ENCODE peak calls at places on chromosomes 6 and 20, in five cellular contexts. One of them, this sample, is unnamed.

GRCh38 chr6:46016063-46016608 is 476 bp upstream of the CLIC5 start:
- DNase-seq in activated T-cell treated with anti-CD3 and anti-CD28 coated beads, Interleukin-2, amount 50 U/mL, for 48 hours: peak; percentile 21
- DNase-seq in substantia nigra: no peak
- DNase-seq in effector memory CD8-positive, alpha-beta T cell: no peak
- DNase-seq in GM20000: no peak
- DNase-seq in this sample: no peak

GRCh38 chr6:147063469-147064031 is 140.7 kb upstream of the STXBP5 start:
- DNase-seq in activated T-cell treated with anti-CD3 and anti-CD28 coated beads, Interleukin-2, amount 50 U/mL, for 48 hours: no peak
- DNase-seq in substantia nigra: no peak
- DNase-seq in effector memory CD8-positive, alpha-beta T cell: no peak
- DNase-seq in GM20000: no peak
- DNase-seq in this sample: no peak

GRCh38 chr20:22515264-22515663 is 69.1 kb downstream of the FOXA2 start:
- DNase-seq in activated T-cell treated with anti-CD3 and anti-CD28 coated beads, Interleukin-2, amount 50 U/mL, for 48 hours: no peak
- DNase-seq in substantia nigra: no peak
- DNase-seq in effector memory CD8-positive, alpha-beta T cell: no peak
- DNase-seq in GM20000: no peak
- DNase-seq in this sample: no peak

GRCh38 chr20:57048027-57048869 is 218.2 kb downstream of the BMP7 start:
- DNase-seq in activated T-cell treated with anti-CD3 and anti-CD28 coated beads, Interleukin-2, amount 50 U/mL, for 48 hours: peak; percentile 35
- DNase-seq in substantia nigra: no peak
- DNase-seq in effector memory CD8-positive, alpha-beta T cell: no peak
- DNase-seq in GM20000: peak; percentile 61
- DNase-seq in this sample: no peak

GRCh38 chr6:33577106-33577535 is 3.0 kb downstream of the BAK1 start:
- DNase-seq in activated T-cell treated with anti-CD3 and anti-CD28 coated beads, Interleukin-2, amount 50 U/mL, for 48 hours: no peak
- DNase-seq in substantia nigra: no peak
- DNase-seq in effector memory CD8-positive, alpha-beta T cell: no peak
- DNase-seq in GM20000: no peak
- DNase-seq in this sample: no peak

GRCh38 chr6:105301072-105301503 is 101.8 kb downstream of the PREP start:
- DNase-seq in activated T-cell treated with anti-CD3 and anti-CD28 coated beads, Interleukin-2, amount 50 U/mL, for 48 hours: no peak
- DNase-seq in substantia nigra: no peak
- DNase-seq in effector memory CD8-positive, alpha-beta T cell: no peak
- DNase-seq in GM20000: no peak
- DNase-seq in this sample: no peak

GRCh38 chr6:147603392-147604081 is 95.0 kb downstream of the SAMD5 start:
- DNase-seq in activated T-cell treated with anti-CD3 and anti-CD28 coated beads, Interleukin-2, amount 50 U/mL, for 48 hours: no peak
- DNase-seq in substantia nigra: no peak
- DNase-seq in effector memory CD8-positive, alpha-beta T cell: no peak
- DNase-seq in GM20000: no peak
- DNase-seq in this sample: no peak

GRCh38 chr6:42714098-42714761 is 8.2 kb downstream of the PRPH2 start:
- DNase-seq in activated T-cell treated with anti-CD3 and anti-CD28 coated beads, Interleukin-2, amount 50 U/mL, for 48 hours: no peak
- DNase-seq in substantia nigra: no peak
- DNase-seq in effector memory CD8-positive, alpha-beta T cell: no peak
- DNase-seq in GM20000: no peak
- DNase-seq in this sample: no peak

GRCh38 chr6:13624871-13625288 is 9.7 kb downstream of the NOL7 start:
- DNase-seq in activated T-cell treated with anti-CD3 and anti-CD28 coated beads, Interleukin-2, amount 50 U/mL, for 48 hours: no peak
- DNase-seq in substantia nigra: no peak
- DNase-seq in effector memory CD8-positive, alpha-beta T cell: peak; percentile 6
- DNase-seq in GM20000: peak; percentile 45
- DNase-seq in this sample: peak; percentile 33

GRCh38 chr20:40120827-40121226 is 568.2 kb downstream of the MAFB start:
- DNase-seq in activated T-cell treated with anti-CD3 and anti-CD28 coated beads, Interleukin-2, amount 50 U/mL, for 48 hours: no peak
- DNase-seq in substantia nigra: no peak
- DNase-seq in effector memory CD8-positive, alpha-beta T cell: no peak
- DNase-seq in GM20000: no peak
- DNase-seq in this sample: no peak

GRCh38 chr6:100088009-100088408 is 94.0 kb upstream of the MCHR2 start:
- DNase-seq in activated T-cell treated with anti-CD3 and anti-CD28 coated beads, Interleukin-2, amount 50 U/mL, for 48 hours: no peak
- DNase-seq in substantia nigra: no peak
- DNase-seq in effector memory CD8-positive, alpha-beta T cell: no peak
- DNase-seq in GM20000: no peak
- DNase-seq in this sample: no peak

GRCh38 chr6:166554316-166554715 is 32.2 kb downstream of the RAMACL start:
- DNase-seq in activated T-cell treated with anti-CD3 and anti-CD28 coated beads, Interleukin-2, amount 50 U/mL, for 48 hours: no peak
- DNase-seq in substantia nigra: no peak
- DNase-seq in effector memory CD8-positive, alpha-beta T cell: no peak
- DNase-seq in GM20000: no peak
- DNase-seq in this sample: no peak

GRCh38 chr20:51221791-51222408 is 199.0 kb upstream of the KCNG1 start:
- DNase-seq in activated T-cell treated with anti-CD3 and anti-CD28 coated beads, Interleukin-2, amount 50 U/mL, for 48 hours: no peak
- DNase-seq in substantia nigra: no peak
- DNase-seq in effector memory CD8-positive, alpha-beta T cell: no peak
- DNase-seq in GM20000: no peak
- DNase-seq in this sample: no peak

GRCh38 chr6:106064103-106064502 is 22.0 kb upstream of the PRDM1 start:
- DNase-seq in activated T-cell treated with anti-CD3 and anti-CD28 coated beads, Interleukin-2, amount 50 U/mL, for 48 hours: no peak
- DNase-seq in substantia nigra: no peak
- DNase-seq in effector memory CD8-positive, alpha-beta T cell: no peak
- DNase-seq in GM20000: no peak
- DNase-seq in this sample: no peak

GRCh38 chr20:59788196-59788735 is 145.2 kb downstream of the SYCP2 start:
- DNase-seq in activated T-cell treated with anti-CD3 and anti-CD28 coated beads, Interleukin-2, amount 50 U/mL, for 48 hours: no peak
- DNase-seq in substantia nigra: no peak
- DNase-seq in effector memory CD8-positive, alpha-beta T cell: no peak
- DNase-seq in GM20000: no peak
- DNase-seq in this sample: no peak

GRCh38 chr6:159701413-159701999 is 8.5 kb upstream of the SOD2 start:
- DNase-seq in activated T-cell treated with anti-CD3 and anti-CD28 coated beads, Interleukin-2, amount 50 U/mL, for 48 hours: no peak
- DNase-seq in substantia nigra: no peak
- DNase-seq in effector memory CD8-positive, alpha-beta T cell: no peak
- DNase-seq in GM20000: no peak
- DNase-seq in this sample: no peak

GRCh38 chr20:6769953-6770831 is 2.7 kb downstream of the BMP2 start:
- DNase-seq in activated T-cell treated with anti-CD3 and anti-CD28 coated beads, Interleukin-2, amount 50 U/mL, for 48 hours: no peak
- DNase-seq in substantia nigra: no peak
- DNase-seq in effector memory CD8-positive, alpha-beta T cell: no peak
- DNase-seq in GM20000: peak; percentile 17
- DNase-seq in this sample: no peak

GRCh38 chr6:140957334-140957733 is 1175.4 kb upstream of the GJE1 start:
- DNase-seq in activated T-cell treated with anti-CD3 and anti-CD28 coated beads, Interleukin-2, amount 50 U/mL, for 48 hours: no peak
- DNase-seq in substantia nigra: no peak
- DNase-seq in effector memory CD8-positive, alpha-beta T cell: no peak
- DNase-seq in GM20000: no peak
- DNase-seq in this sample: no peak

GRCh38 chr6:56346958-56347357 is 99.6 kb upstream of the COL21A1 start:
- DNase-seq in activated T-cell treated with anti-CD3 and anti-CD28 coated beads, Interleukin-2, amount 50 U/mL, for 48 hours: no peak
- DNase-seq in substantia nigra: no peak
- DNase-seq in effector memory CD8-positive, alpha-beta T cell: no peak
- DNase-seq in GM20000: no peak
- DNase-seq in this sample: no peak

GRCh38 chr6:38495922-38496635 is 143.7 kb downstream of the BTBD9 start:
- DNase-seq in activated T-cell treated with anti-CD3 and anti-CD28 coated beads, Interleukin-2, amount 50 U/mL, for 48 hours: peak; percentile 25
- DNase-seq in substantia nigra: no peak
- DNase-seq in effector memory CD8-positive, alpha-beta T cell: no peak
- DNase-seq in GM20000: peak; percentile 13
- DNase-seq in this sample: no peak

GRCh38 chr20:458766-459165 is 3.6 kb downstream of the TBC1D20 start:
- DNase-seq in activated T-cell treated with anti-CD3 and anti-CD28 coated beads, Interleukin-2, amount 50 U/mL, for 48 hours: no peak
- DNase-seq in substantia nigra: no peak
- DNase-seq in effector memory CD8-positive, alpha-beta T cell: no peak
- DNase-seq in GM20000: no peak
- DNase-seq in this sample: no peak

GRCh38 chr20:5191829-5192569 is 65.2 kb downstream of the CDS2 start:
- DNase-seq in activated T-cell treated with anti-CD3 and anti-CD28 coated beads, Interleukin-2, amount 50 U/mL, for 48 hours: peak; percentile 24
- DNase-seq in substantia nigra: no peak
- DNase-seq in effector memory CD8-positive, alpha-beta T cell: peak; percentile 26
- DNase-seq in GM20000: peak; percentile 80
- DNase-seq in this sample: peak; percentile 50

GRCh38 chr6:24874128-24874527 is 61.6 kb downstream of the RIPOR2 start:
- DNase-seq in activated T-cell treated with anti-CD3 and anti-CD28 coated beads, Interleukin-2, amount 50 U/mL, for 48 hours: no peak
- DNase-seq in substantia nigra: no peak
- DNase-seq in effector memory CD8-positive, alpha-beta T cell: no peak
- DNase-seq in GM20000: no peak
- DNase-seq in this sample: no peak

GRCh38 chr20:43824279-43824678 is 90.4 kb upstream of the TOX2 start:
- DNase-seq in activated T-cell treated with anti-CD3 and anti-CD28 coated beads, Interleukin-2, amount 50 U/mL, for 48 hours: no peak
- DNase-seq in substantia nigra: no peak
- DNase-seq in effector memory CD8-positive, alpha-beta T cell: no peak
- DNase-seq in GM20000: no peak
- DNase-seq in this sample: no peak

GRCh38 chr6:160520043-160520904 is 143.8 kb downstream of the LPA start:
- DNase-seq in activated T-cell treated with anti-CD3 and anti-CD28 coated beads, Interleukin-2, amount 50 U/mL, for 48 hours: peak; percentile 88
- DNase-seq in substantia nigra: peak; percentile 28
- DNase-seq in effector memory CD8-positive, alpha-beta T cell: peak; percentile 74
- DNase-seq in GM20000: peak; percentile 78
- DNase-seq in this sample: peak; percentile 65

GRCh38 chr6:115977220-115977619 is 83.5 kb downstream of the FRK start:
- DNase-seq in activated T-cell treated with anti-CD3 and anti-CD28 coated beads, Interleukin-2, amount 50 U/mL, for 48 hours: no peak
- DNase-seq in substantia nigra: no peak
- DNase-seq in effector memory CD8-positive, alpha-beta T cell: no peak
- DNase-seq in GM20000: no peak
- DNase-seq in this sample: no peak

GRCh38 chr6:125154184-125155135 is 887 bp downstream of the TPD52L1 start:
- DNase-seq in activated T-cell treated with anti-CD3 and anti-CD28 coated beads, Interleukin-2, amount 50 U/mL, for 48 hours: peak; percentile 25
- DNase-seq in substantia nigra: no peak
- DNase-seq in effector memory CD8-positive, alpha-beta T cell: no peak
- DNase-seq in GM20000: peak; percentile 31
- DNase-seq in this sample: no peak

GRCh38 chr20:49691818-49692568 is 21.7 kb downstream of the B4GALT5 start:
- DNase-seq in activated T-cell treated with anti-CD3 and anti-CD28 coated beads, Interleukin-2, amount 50 U/mL, for 48 hours: no peak
- DNase-seq in substantia nigra: no peak
- DNase-seq in effector memory CD8-positive, alpha-beta T cell: no peak
- DNase-seq in GM20000: no peak
- DNase-seq in this sample: no peak

GRCh38 chr6:18990313-18990978 is 603.3 kb downstream of the RNF144B start:
- DNase-seq in activated T-cell treated with anti-CD3 and anti-CD28 coated beads, Interleukin-2, amount 50 U/mL, for 48 hours: peak; percentile 50
- DNase-seq in substantia nigra: peak; percentile 5
- DNase-seq in effector memory CD8-positive, alpha-beta T cell: no peak
- DNase-seq in GM20000: peak; percentile 24
- DNase-seq in this sample: no peak

GRCh38 chr6:42313941-42314570 is 96.4 kb upstream of the MRPS10 start:
- DNase-seq in activated T-cell treated with anti-CD3 and anti-CD28 coated beads, Interleukin-2, amount 50 U/mL, for 48 hours: no peak
- DNase-seq in substantia nigra: no peak
- DNase-seq in effector memory CD8-positive, alpha-beta T cell: no peak
- DNase-seq in GM20000: no peak
- DNase-seq in this sample: no peak

GRCh38 chr6:104606361-104606760 is 253.4 kb downstream of the HACE1 start:
- DNase-seq in activated T-cell treated with anti-CD3 and anti-CD28 coated beads, Interleukin-2, amount 50 U/mL, for 48 hours: no peak
- DNase-seq in substantia nigra: no peak
- DNase-seq in effector memory CD8-positive, alpha-beta T cell: no peak
- DNase-seq in GM20000: no peak
- DNase-seq in this sample: no peak

GRCh38 chr6:79984261-79984660 is 20.2 kb upstream of the TTK start:
- DNase-seq in activated T-cell treated with anti-CD3 and anti-CD28 coated beads, Interleukin-2, amount 50 U/mL, for 48 hours: no peak
- DNase-seq in substantia nigra: no peak
- DNase-seq in effector memory CD8-positive, alpha-beta T cell: no peak
- DNase-seq in GM20000: no peak
- DNase-seq in this sample: no peak

GRCh38 chr6:77740380-77740779 is 87.5 kb downstream of the MEI4 start:
- DNase-seq in activated T-cell treated with anti-CD3 and anti-CD28 coated beads, Interleukin-2, amount 50 U/mL, for 48 hours: no peak
- DNase-seq in substantia nigra: no peak
- DNase-seq in effector memory CD8-positive, alpha-beta T cell: no peak
- DNase-seq in GM20000: peak; percentile 5
- DNase-seq in this sample: no peak

GRCh38 chr6:14035448-14035847 is 82.1 kb upstream of the CD83 start:
- DNase-seq in activated T-cell treated with anti-CD3 and anti-CD28 coated beads, Interleukin-2, amount 50 U/mL, for 48 hours: no peak
- DNase-seq in substantia nigra: no peak
- DNase-seq in effector memory CD8-positive, alpha-beta T cell: no peak
- DNase-seq in GM20000: no peak
- DNase-seq in this sample: no peak

This sample was measured in naive B cell.